ENCODE peak calls at places on chromosomes 6 and 20, in nine cellular contexts. P is lower lobe of right lung; K is breast epithelium; J is CD4-positive, alpha-beta memory T cell; B is fibroblast of mammary gland; Y is adrenal gland; R is mucosa of descending colon; T is NB4; O is AG09309. U is an unnamed sample.
A peak's percentile ranks its signal among the peaks of the same experiment; 100 is the strongest.

GRCh38 chr6:126145386-126145785 is 159.0 kb downstream of the TRMT11 start:
- DNase-seq in P (no peak), K (no peak), J (no peak), B (no peak), Y (no peak), R (no peak), T (no peak), O (no peak), U (no peak)

GRCh38 chr20:36092424-36093024 is 62.0 kb upstream of the EPB41L1 start:
- DNase-seq in P (no peak), K (no peak), J (no peak), B (no peak), Y (peak; percentile 34), R (peak; percentile 67), T (peak; percentile 41), O (no peak), U (no peak)

GRCh38 chr6:90294989-90295853 is 1.4 kb downstream of the BACH2 start:
- DNase-seq in P (peak; percentile 60), K (no peak), J (peak; percentile 64), B (peak; percentile 28), Y (peak; percentile 43), R (peak; percentile 59), T (peak; percentile 14), O (no peak), U (peak; percentile 58)

GRCh38 chr6:31568537-31568961 is 3.5 kb upstream of the LTA start:
- DNase-seq in P (no peak), K (no peak), J (peak; percentile 83), B (no peak), Y (no peak), R (no peak), T (no peak), O (no peak), U (no peak)

GRCh38 chr20:21156266-21156665 is 30.4 kb downstream of the KIZ start:
- DNase-seq in P (no peak), K (no peak), J (no peak), B (peak; percentile 25), Y (no peak), R (no peak), T (no peak), O (no peak), U (no peak)

GRCh38 chr6:138160329-138161117 is 1.2 kb upstream of the ARFGEF3 start:
- DNase-seq in P (no peak), K (no peak), J (no peak), B (no peak), Y (no peak), R (no peak), T (no peak), O (no peak), U (no peak)

GRCh38 chr6:27161946-27162603 is 85.4 kb upstream of the PRSS16 start:
- DNase-seq in P (no peak), K (no peak), J (peak; percentile 54), B (peak; percentile 72), Y (no peak), R (no peak), T (peak; percentile 70), O (no peak), U (no peak)

GRCh38 chr6:52333840-52334200 is 28.1 kb upstream of the PAQR8 start:
- DNase-seq in P (no peak), K (no peak), J (peak; percentile 60), B (no peak), Y (no peak), R (no peak), T (no peak), O (no peak), U (no peak)

GRCh38 chr6:138483911-138484731 is 15.2 kb downstream of the NHSL1 start:
- DNase-seq in P (no peak), K (no peak), J (no peak), B (no peak), Y (no peak), R (no peak), T (no peak), O (no peak), U (no peak)

GRCh38 chr6:106223300-106223930 is 102.1 kb downstream of the ATG5 start:
- DNase-seq in P (no peak), K (no peak), J (peak; percentile 72), B (peak; percentile 82), Y (peak; percentile 52), R (peak; percentile 34), T (peak; percentile 76), O (peak; percentile 52), U (no peak)

DNA sequence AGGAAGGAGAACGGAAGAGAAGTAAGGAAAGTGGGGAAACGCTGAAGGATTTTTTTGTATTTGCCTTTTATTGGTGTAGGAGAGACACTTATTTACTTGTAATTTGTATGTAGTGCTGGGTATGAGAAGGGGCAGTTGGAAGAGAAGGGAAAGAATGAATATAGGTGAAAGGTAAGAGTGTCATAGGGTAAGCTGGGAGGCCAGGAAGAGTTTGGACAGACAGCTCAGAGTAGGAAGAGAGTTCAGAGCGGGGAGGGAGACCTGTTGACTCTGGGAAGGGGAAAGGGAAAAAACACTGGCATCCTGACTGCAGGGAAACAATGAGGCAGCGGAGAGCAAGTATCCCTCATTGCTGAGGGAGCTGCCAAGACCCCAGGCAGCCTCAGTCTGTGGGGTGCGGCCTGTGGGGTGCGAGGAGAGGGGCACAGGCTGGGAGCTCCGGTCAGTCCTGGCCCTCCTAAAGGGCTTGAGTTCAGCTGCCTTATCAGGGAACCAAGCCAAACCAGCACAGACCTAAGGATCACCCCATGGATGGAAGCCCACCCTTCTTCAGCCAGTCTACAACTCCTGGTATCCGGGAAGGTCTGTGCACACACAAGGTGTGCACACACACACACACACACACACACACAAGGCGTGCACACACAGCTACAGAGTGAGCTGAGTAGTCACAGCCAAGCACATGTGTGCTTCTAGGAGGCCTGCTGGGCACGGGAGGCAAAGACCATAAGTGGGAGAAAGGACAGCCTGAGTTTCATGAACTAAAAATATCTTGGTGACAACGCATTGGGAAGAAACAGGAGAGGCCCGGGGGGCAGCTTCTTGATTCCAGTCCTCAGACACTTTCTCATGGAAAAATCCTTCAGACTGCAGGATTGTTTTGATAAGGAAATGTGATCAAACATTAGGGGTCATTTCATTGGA is 2.9 kb downstream of the TRAF3IP2 start:
- DNase-seq in P (no peak), K (no peak), J (no peak), B (peak; percentile 93), Y (peak; percentile 62), R (no peak), T (no peak), O (no peak), U (peak; percentile 73)
- H3K4me3 ChIP-seq in P (peak overlapping the region; percentile 61), K (peak overlapping the region; percentile 7), J (no peak overlapping the region), B (peak overlapping the region; percentile 20), Y (no peak overlapping the region), R (no peak overlapping the region), T (no peak overlapping the region), O (peak overlapping the region; percentile 29), U (no peak overlapping the region)

GRCh38 chr6:35018746-35019145 is 122.4 kb downstream of the TCP11 start:
- DNase-seq in P (no peak), K (no peak), J (no peak), B (no peak), Y (no peak), R (no peak), T (no peak), O (no peak), U (no peak)

GRCh38 chr6:35019171-35019570 is 122.0 kb downstream of the TCP11 start:
- DNase-seq in P (peak; percentile 55), K (no peak), J (no peak), B (no peak), Y (no peak), R (no peak), T (no peak), O (no peak), U (no peak)

GRCh38 chr6:35023091-35023490 is 118.0 kb downstream of the TCP11 start:
- DNase-seq in P (no peak), K (no peak), J (no peak), B (no peak), Y (no peak), R (no peak), T (no peak), O (no peak), U (no peak)

GRCh38 chr6:35019831-35020230 is 121.3 kb downstream of the TCP11 start:
- DNase-seq in P (no peak), K (no peak), J (no peak), B (no peak), Y (no peak), R (no peak), T (no peak), O (no peak), U (no peak)

DNA sequence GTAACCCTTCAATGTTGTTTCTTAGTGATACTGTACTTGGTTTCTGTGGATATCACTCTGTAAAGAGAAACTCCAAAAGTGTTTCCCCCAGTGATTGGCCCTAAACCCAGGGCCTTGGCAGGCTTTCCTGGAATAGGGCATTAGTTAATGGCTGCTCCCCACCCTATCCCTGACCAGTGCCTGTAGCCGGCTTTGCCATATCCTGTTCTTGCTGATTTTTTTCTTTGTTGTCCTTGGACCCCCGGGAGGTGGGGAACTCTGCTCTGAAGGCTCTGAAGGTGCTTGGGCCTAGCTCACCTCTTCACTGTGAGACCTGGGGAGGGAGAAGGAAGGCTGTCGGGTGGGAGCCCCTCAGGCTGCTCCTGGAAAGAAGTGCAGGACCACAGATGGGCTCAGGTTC is 120.1 kb downstream of the TCP11 start:
- DNase-seq in P (no peak), K (no peak), J (no peak), B (no peak), Y (no peak), R (no peak), T (no peak), O (no peak), U (no peak)
- H3K4me3 ChIP-seq in P (peak overlapping the region; percentile 64), K (peak overlapping the region; percentile 1), J (no peak overlapping the region), B (no peak overlapping the region), Y (no peak overlapping the region), R (no peak overlapping the region), T (no peak overlapping the region), O (no peak overlapping the region), U (no peak overlapping the region)

DNA sequence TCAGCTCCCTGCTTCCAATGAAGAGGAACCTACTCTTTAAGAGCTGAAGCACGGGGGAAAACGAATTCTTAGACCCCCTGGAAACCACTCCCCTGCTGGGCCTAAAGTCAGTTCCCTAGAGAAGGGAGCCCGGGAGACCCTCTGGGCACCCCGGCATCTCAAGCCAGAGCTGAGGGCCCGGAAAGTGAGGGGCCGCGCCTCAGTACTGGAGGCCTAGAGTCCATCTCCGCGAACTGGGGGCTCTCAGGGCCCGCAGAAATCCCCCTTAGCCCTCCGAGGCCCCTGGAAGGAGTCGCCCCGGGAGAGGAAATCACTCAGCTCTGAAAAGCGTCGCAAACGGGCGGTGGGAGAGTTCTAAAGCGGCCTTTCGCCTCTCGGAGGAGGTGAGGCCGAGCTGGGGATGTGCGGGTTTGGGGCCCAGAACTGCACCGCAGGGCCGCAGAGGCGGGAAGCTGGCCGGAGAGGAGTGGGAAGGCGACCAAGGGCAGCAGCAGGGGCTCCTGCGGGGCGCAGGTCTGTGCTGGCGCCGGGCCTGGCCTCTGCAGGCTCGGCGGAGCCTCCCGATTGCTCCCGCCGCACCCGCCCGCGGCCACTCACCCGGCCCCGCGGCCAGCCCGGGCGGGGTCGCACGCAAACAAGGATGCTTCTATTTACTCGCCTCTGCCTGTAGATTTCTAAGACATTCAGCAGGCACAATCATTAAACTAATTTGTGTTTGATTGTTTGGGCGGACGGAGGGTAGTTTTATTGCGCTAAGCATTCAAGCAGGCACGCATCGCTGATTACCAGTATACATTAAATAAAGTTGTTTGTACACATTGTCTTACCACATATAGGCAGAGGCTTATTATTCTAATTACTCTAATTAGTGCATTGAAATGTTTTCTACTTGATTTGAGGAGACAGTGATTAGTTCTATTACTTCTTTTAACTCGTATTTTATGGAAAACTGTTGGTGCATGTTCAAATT is 9.2 kb downstream of the POU3F2 start:
- DNase-seq in P (no peak), K (no peak), J (no peak), B (no peak), Y (no peak), R (no peak), T (no peak), O (no peak), U (no peak)
- H3K4me3 ChIP-seq in P (no peak overlapping the region), K (no peak overlapping the region), J (no peak overlapping the region), B (no peak overlapping the region), Y (no peak overlapping the region), R (no peak overlapping the region), T (no peak overlapping the region), O (no peak overlapping the region), U (no peak overlapping the region)

GRCh38 chr6:42784739-42785498 is 3.1 kb downstream of the BICRAL start:
- DNase-seq in P (no peak), K (no peak), J (no peak), B (no peak), Y (peak; percentile 36), R (no peak), T (no peak), O (no peak), U (no peak)
- H3K4me3 ChIP-seq in P (peak overlapping the region; percentile 73), K (peak overlapping the region; percentile 92), J (peak overlapping the region; percentile 80), B (peak overlapping the region; percentile 78), Y (peak overlapping the region; percentile 73), R (no peak overlapping the region), T (peak overlapping the region; percentile 85), O (peak overlapping the region; percentile 95), U (peak overlapping the region; percentile 71)